ENCODE peak calls at places on chromosomes 2 and 18, in nine cellular contexts. H, D, V, T, Y, A, Q, I and J are unnamed samples.

GRCh38 chr2:30191831-30192271 is 39.5 kb upstream of the LBH start:
- DNase-seq in D (no peak), I (peak; percentile 92), Q (no peak), A (no peak), V (no peak), T (no peak), Y (no peak), H (no peak), J (peak; percentile 78)

GRCh38 chr2:39996653-39997080 is 217.6 kb upstream of the THUMPD2 start:
- DNase-seq in Q (peak; percentile 77), A (no peak), H (peak; percentile 70), V (no peak), T (peak; percentile 87), Y (no peak), D (no peak), I (no peak), J (peak; percentile 69)

GRCh38 chr18:9638886-9639285 is 24.5 kb upstream of the PPP4R1 start:
- DNase-seq in A (no peak), V (no peak), Y (no peak), I (no peak), H (no peak), T (peak; percentile 92), Q (no peak), D (no peak), J (no peak)

GRCh38 chr2:19362652-19363473 is 4.4 kb upstream of the OSR1 start:
- DNase-seq in Q (peak; percentile 67), A (peak; percentile 83), D (peak; percentile 90), H (peak; percentile 69), T (peak; percentile 84), Y (peak; percentile 84), I (peak; percentile 72), V (peak; percentile 86), J (peak; percentile 86)

GRCh38 chr2:24840962-24841945 is 48.0 kb downstream of the CENPO start:
- DNase-seq in H (no peak), D (no peak), I (no peak), A (no peak), Y (no peak), Q (no peak), T (no peak), V (peak; percentile 44), J (no peak)

GRCh38 chr2:32671885-32672519 is 44.2 kb downstream of the TTC27 start:
- DNase-seq in Y (no peak), Q (no peak), D (no peak), A (no peak), T (no peak), V (no peak), H (no peak), I (no peak), J (no peak)

GRCh38 chr18:7567487-7568425 is 640 bp downstream of the PTPRM start:
- DNase-seq in Y (peak; percentile 71), I (no peak), A (peak; percentile 63), D (peak; percentile 83), T (peak; percentile 53), H (no peak), V (peak; percentile 81), Q (peak; percentile 65), J (peak; percentile 75)

GRCh38 chr2:33069894-33070651 is 123.3 kb downstream of the LTBP1 start:
- DNase-seq in D (peak; percentile 56), H (peak; percentile 91), T (peak; percentile 99), Y (peak; percentile 90), I (peak; percentile 45), A (no peak), V (peak; percentile 82), Q (peak; percentile 98), J (peak; percentile 95)

GRCh38 chr2:17529771-17530170 is 10.7 kb upstream of the VSNL1 start:
- DNase-seq in V (no peak), I (no peak), Y (no peak), H (no peak), D (no peak), A (no peak), T (peak; percentile 55), Q (no peak), J (no peak)

GRCh38 chr2:65320042-65320711 is 92.5 kb downstream of the ACTR2 start:
- DNase-seq in T (peak; percentile 92), H (peak; percentile 82), D (no peak), Q (peak; percentile 17), I (peak; percentile 40), V (peak; percentile 67), Y (no peak), A (no peak), J (peak; percentile 84)

GRCh38 chr2:42639340-42640077 is 71.1 kb downstream of the MTA3 start:
- DNase-seq in I (no peak), V (no peak), A (no peak), Y (no peak), H (no peak), D (no peak), Q (no peak), T (no peak), J (no peak)

GRCh38 chr2:46091004-46091403 is 206.2 kb upstream of the EPAS1 start:
- DNase-seq in Q (peak; percentile 33), A (no peak), I (no peak), H (no peak), D (peak; percentile 46), T (no peak), Y (no peak), V (no peak), J (no peak)

GRCh38 chr2:138455275-138455674 is 46.3 kb upstream of the SPOPL start:
- DNase-seq in A (no peak), H (no peak), V (no peak), D (no peak), Q (no peak), T (no peak), Y (no peak), I (no peak), J (no peak)

GRCh38 chr18:7941533-7941932 is 374.4 kb downstream of the PTPRM start:
- DNase-seq in Y (no peak), H (no peak), T (peak; percentile 93), D (no peak), V (peak; percentile 87), I (no peak), A (no peak), Q (peak; percentile 35), J (no peak)

GRCh38 chr2:226649201-226649600 is 150.4 kb downstream of the IRS1 start:
- DNase-seq in H (no peak), V (no peak), D (no peak), Y (no peak), A (no peak), I (no peak), Q (no peak), T (no peak), J (no peak)

GRCh38 chr2:73258913-73259215 is 24.8 kb downstream of the CCT7 start:
- DNase-seq in Y (no peak), I (no peak), Q (no peak), T (no peak), V (no peak), A (no peak), D (no peak), H (no peak), J (no peak)

GRCh38 chr18:76839395-76839794 is 17.0 kb downstream of the ZNF236 start:
- DNase-seq in I (no peak), Q (no peak), V (no peak), Y (no peak), T (no peak), H (no peak), A (no peak), D (no peak), J (no peak)

GRCh38 chr2:74922592-74923227 is 35.7 kb upstream of the POLE4 start:
- DNase-seq in Y (no peak), T (no peak), Q (peak; percentile 22), I (no peak), H (no peak), V (no peak), A (no peak), D (no peak), J (peak; percentile 76)

DNA sequence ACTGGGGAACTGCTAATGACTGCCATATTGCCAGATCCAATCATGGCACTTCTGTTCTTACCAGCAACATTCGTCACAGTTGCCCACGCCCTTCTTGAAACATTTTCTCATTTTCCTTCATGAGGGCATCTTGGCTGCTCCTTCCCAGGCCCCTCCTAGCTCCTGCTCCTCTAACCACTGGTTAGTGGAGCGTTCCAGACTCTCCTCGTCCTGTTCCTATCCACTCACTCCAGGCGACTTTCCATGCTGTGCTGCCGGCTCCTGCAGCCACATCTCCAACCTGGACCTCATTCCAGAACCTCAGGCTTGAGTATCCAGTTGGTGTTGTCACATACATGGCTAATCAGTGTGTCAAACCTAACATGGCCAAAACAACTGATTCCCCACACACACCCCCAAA is 1.3 kb upstream of the ADI1 start:
- DNase-seq in Q (no peak), A (no peak), Y (peak; percentile 52), D (no peak), I (no peak), T (no peak), H (no peak), V (no peak), J (no peak)
- H3K4me3 ChIP-seq in Q (no peak overlapping the region), A (no peak overlapping the region), Y (peak overlapping the region; percentile 87), D (no peak overlapping the region), I (peak overlapping the region; percentile 71), T (no peak overlapping the region), H (no peak overlapping the region), V (peak overlapping the region; percentile 92), J (no peak overlapping the region)

GRCh38 chr2:29129586-29130281 is 14.5 kb downstream of the CLIP4 start:
- DNase-seq in V (no peak), H (no peak), I (no peak), A (no peak), T (no peak), D (no peak), Q (peak; percentile 41), Y (no peak), J (no peak)
- H3K4me3 ChIP-seq in V (peak overlapping the region; percentile 53), H (peak overlapping the region; percentile 43), I (no peak overlapping the region), A (no peak overlapping the region), T (no peak overlapping the region), D (no peak overlapping the region), Q (no peak overlapping the region), Y (no peak overlapping the region), J (no peak overlapping the region)

GRCh38 chr2:96759548-96759947 is 1.2 kb upstream of the CNNM4 start:
- DNase-seq in Y (no peak), V (no peak), A (no peak), T (no peak), I (no peak), H (no peak), Q (no peak), D (no peak), J (no peak)
- H3K4me3 ChIP-seq in Y (no peak overlapping the region), V (no peak overlapping the region), A (no peak overlapping the region), T (no peak overlapping the region), I (no peak overlapping the region), H (no peak overlapping the region), Q (no peak overlapping the region), D (no peak overlapping the region), J (no peak overlapping the region)

GRCh38 chr2:163735692-163736432 is at the start of gene FIGN:
- DNase-seq in I (no peak), D (peak; percentile 93), A (peak; percentile 83), Q (peak; percentile 91), T (peak; percentile 82), Y (peak; percentile 87), H (peak; percentile 69), V (peak; percentile 91), J (peak; percentile 92)

GRCh38 chr2:163736433-163737168 is 793 bp upstream of the FIGN start:
- DNase-seq in Y (peak; percentile 59), V (no peak), I (no peak), T (peak; percentile 35), H (no peak), Q (peak; percentile 53), A (peak; percentile 71), D (peak; percentile 81), J (peak; percentile 79)

GRCh38 chr2:163734911-163735691 is 707 bp downstream of the FIGN start:
- DNase-seq in Q (peak; percentile 64), A (no peak), Y (no peak), D (no peak), I (no peak), V (no peak), H (no peak), T (peak; percentile 27), J (peak; percentile 21)

GRCh38 chr2:163737563-163737962 is 1.8 kb upstream of the FIGN start:
- DNase-seq in Q (no peak), H (no peak), A (no peak), I (no peak), D (no peak), V (no peak), T (no peak), Y (no peak), J (no peak)

GRCh38 chr2:163737169-163737439 is 1.3 kb upstream of the FIGN start:
- DNase-seq in A (no peak), I (no peak), T (no peak), D (no peak), V (no peak), Q (no peak), H (no peak), Y (no peak), J (no peak)
- H3K4me3 ChIP-seq in A (peak overlapping the region; percentile 62), I (no peak overlapping the region), T (peak overlapping the region; percentile 93), D (peak overlapping the region; percentile 98), V (peak overlapping the region; percentile 82), Q (no peak overlapping the region), H (peak overlapping the region; percentile 90), Y (peak overlapping the region; percentile 66), J (peak overlapping the region; percentile 98)